ENCODE peak calls at places on chromosomes 13 and 19, in six cellular contexts. One of them, this sample, is unnamed.
A peak's percentile ranks its signal among the peaks of the same experiment; 100 is the strongest.

GRCh38 chr13:113660066-113660465 is 2.1 kb upstream of the ATP4B start:
- DNase-seq in tibial artery: peak; percentile 51
- DNase-seq in fibroblast of lung: no peak
- DNase-seq in left ventricle myocardium inferior: peak; percentile 5
- DNase-seq in lower lobe of right lung: no peak
- DNase-seq in A549: no peak
- DNase-seq in this sample: peak; percentile 1

GRCh38 chr13:63075126-63075525 is 1659.5 kb upstream of the PCDH20 start:
- DNase-seq in tibial artery: no peak
- DNase-seq in left ventricle myocardium inferior: no peak
- DNase-seq in fibroblast of lung: no peak
- DNase-seq in lower lobe of right lung: no peak
- DNase-seq in A549: no peak
- DNase-seq in this sample: no peak

GRCh38 chr19:3509566-3509989 is 3.5 kb downstream of the FZR1 start:
- DNase-seq in left ventricle myocardium inferior: no peak
- DNase-seq in A549: no peak
- DNase-seq in fibroblast of lung: no peak
- DNase-seq in lower lobe of right lung: no peak
- DNase-seq in tibial artery: no peak
- DNase-seq in this sample: peak; percentile 93

GRCh38 chr19:345320-345879 is 804 bp upstream of the MIER2 start:
- DNase-seq in tibial artery: no peak
- DNase-seq in left ventricle myocardium inferior: no peak
- DNase-seq in fibroblast of lung: no peak
- DNase-seq in A549: no peak
- DNase-seq in lower lobe of right lung: no peak
- DNase-seq in this sample: no peak

GRCh38 chr13:94352057-94352456 is 127.4 kb downstream of the DCT start:
- DNase-seq in fibroblast of lung: no peak
- DNase-seq in left ventricle myocardium inferior: no peak
- DNase-seq in lower lobe of right lung: no peak
- DNase-seq in tibial artery: no peak
- DNase-seq in A549: no peak
- DNase-seq in this sample: no peak

GRCh38 chr13:32731576-32731975 is 145.3 kb downstream of the PDS5B start:
- DNase-seq in A549: no peak
- DNase-seq in tibial artery: no peak
- DNase-seq in lower lobe of right lung: no peak
- DNase-seq in fibroblast of lung: peak; percentile 54
- DNase-seq in left ventricle myocardium inferior: no peak
- DNase-seq in this sample: no peak

GRCh38 chr13:32200741-32201140 is 114.4 kb downstream of the ZAR1L start:
- DNase-seq in left ventricle myocardium inferior: no peak
- DNase-seq in tibial artery: no peak
- DNase-seq in fibroblast of lung: no peak
- DNase-seq in lower lobe of right lung: no peak
- DNase-seq in A549: no peak
- DNase-seq in this sample: no peak

GRCh38 chr13:27026396-27026795 is 145.2 kb downstream of the USP12 start:
- DNase-seq in lower lobe of right lung: no peak
- DNase-seq in left ventricle myocardium inferior: no peak
- DNase-seq in A549: no peak
- DNase-seq in fibroblast of lung: no peak
- DNase-seq in tibial artery: no peak
- DNase-seq in this sample: no peak

GRCh38 chr19:44164673-44165512 is at the start of gene ZNF226:
- DNase-seq in A549: peak; percentile 98
- DNase-seq in fibroblast of lung: peak; percentile 99
- DNase-seq in lower lobe of right lung: peak; percentile 90
- DNase-seq in tibial artery: peak; percentile 95
- DNase-seq in left ventricle myocardium inferior: peak; percentile 84
- DNase-seq in this sample: peak; percentile 98

GRCh38 chr19:44163789-44164188 is 1.1 kb upstream of the ZNF226 start:
- DNase-seq in fibroblast of lung: no peak
- DNase-seq in tibial artery: no peak
- DNase-seq in lower lobe of right lung: no peak
- DNase-seq in A549: no peak
- DNase-seq in left ventricle myocardium inferior: no peak
- DNase-seq in this sample: no peak

GRCh38 chr19:44164327-44164672 is 600 bp upstream of the ZNF226 start:
- DNase-seq in tibial artery: no peak
- DNase-seq in A549: no peak
- DNase-seq in lower lobe of right lung: no peak
- DNase-seq in fibroblast of lung: no peak
- DNase-seq in left ventricle myocardium inferior: no peak
- DNase-seq in this sample: no peak
- H3K9me3 ChIP-seq in tibial artery: no peaks in the 10 kb centered on the region
- H3K9me3 ChIP-seq in A549: peaks cover 82% of the 10 kb centered on the region
- H3K9me3 ChIP-seq in lower lobe of right lung: peaks cover 53% of the 10 kb centered on the region
- H3K9me3 ChIP-seq in fibroblast of lung: no peaks in the 10 kb centered on the region
- H3K9me3 ChIP-seq in left ventricle myocardium inferior: peaks cover 79% of the 10 kb centered on the region
- H3K9me3 ChIP-seq in this sample: no peaks in the 10 kb centered on the region

DNA sequence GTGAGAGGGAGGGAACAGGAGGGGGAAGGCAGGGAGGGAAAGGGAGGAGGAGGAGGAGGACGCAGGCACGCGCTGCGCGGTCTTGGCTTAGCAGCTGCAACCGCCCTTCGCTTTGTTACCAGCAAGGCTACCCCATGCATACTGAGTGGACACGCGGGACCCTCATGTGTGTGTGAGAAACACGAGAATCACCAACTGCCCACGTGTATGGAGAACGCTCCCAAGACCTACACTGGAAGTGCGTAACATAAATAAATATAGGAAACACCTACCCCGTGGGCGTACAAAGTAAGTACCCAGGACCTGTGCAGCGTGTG is 38.0 kb downstream of the DEDD2 start:
- DNase-seq in A549: no peak
- DNase-seq in lower lobe of right lung: no peak
- DNase-seq in left ventricle myocardium inferior: no peak
- DNase-seq in fibroblast of lung: no peak
- DNase-seq in tibial artery: no peak
- DNase-seq in this sample: no peak
- TF ChIP-seq CTCF in A549: no peak
- TF ChIP-seq CTCF in lower lobe of right lung: no peak
- TF ChIP-seq CTCF in left ventricle myocardium inferior: no peak
- TF ChIP-seq CTCF in fibroblast of lung: no peak
- TF ChIP-seq CTCF in tibial artery: no peak
- TF ChIP-seq CTCF in this sample: no peak

DNA sequence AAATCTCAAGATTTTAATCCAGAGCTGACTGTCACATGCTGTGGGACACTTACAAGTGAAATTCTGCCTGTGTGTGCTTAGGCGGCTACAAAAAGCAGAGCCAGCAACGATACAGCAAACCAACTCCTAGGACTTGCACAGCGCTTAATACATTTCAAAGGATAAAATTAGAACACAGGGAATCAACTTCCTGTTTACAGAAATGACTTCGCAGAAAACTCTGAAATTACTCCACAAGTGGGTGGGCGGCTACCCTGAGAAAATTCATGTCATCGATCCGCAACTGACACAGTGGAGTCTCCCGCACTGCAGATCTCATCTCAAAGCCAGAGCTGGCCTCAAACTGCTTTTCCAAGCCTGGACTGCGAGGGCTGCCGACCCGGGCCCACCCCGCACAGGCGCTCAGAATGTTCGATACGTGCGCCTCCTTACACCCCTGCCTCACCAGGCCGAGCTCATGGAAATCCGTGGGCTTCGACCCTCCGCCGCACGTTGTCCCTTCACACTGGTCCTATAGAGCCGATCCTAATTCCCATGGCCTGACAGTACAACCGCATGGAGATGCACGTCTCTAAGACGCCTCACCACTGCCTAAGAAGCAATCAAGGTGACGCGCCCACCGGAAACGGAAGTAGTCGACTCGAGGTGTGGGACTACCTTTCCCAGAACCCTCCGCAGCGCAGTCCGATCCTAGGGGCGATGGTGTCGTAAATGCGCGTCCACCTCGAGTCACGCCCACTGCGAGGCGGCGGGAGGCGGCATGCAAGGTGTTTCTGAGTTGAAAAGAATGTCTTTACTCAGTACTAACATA is at the start of gene ZNF229:
- DNase-seq in tibial artery: peak; percentile 87
- DNase-seq in left ventricle myocardium inferior: peak; percentile 88
- DNase-seq in A549: peak; percentile 92
- DNase-seq in lower lobe of right lung: peak; percentile 88
- DNase-seq in fibroblast of lung: peak; percentile 95
- DNase-seq in this sample: peak; percentile 89
- H3K9me3 ChIP-seq in tibial artery: peaks cover 3% of the 10 kb centered on the region
- H3K9me3 ChIP-seq in left ventricle myocardium inferior: peaks cover 69% of the 10 kb centered on the region
- H3K9me3 ChIP-seq in A549: peaks cover 96% of the 10 kb centered on the region
- H3K9me3 ChIP-seq in lower lobe of right lung: peaks cover 41% of the 10 kb centered on the region
- H3K9me3 ChIP-seq in fibroblast of lung: no peaks in the 10 kb centered on the region
- H3K9me3 ChIP-seq in this sample: no peaks in the 10 kb centered on the region

GRCh38 chr19:2115324-2115723 is 18.6 kb downstream of the IZUMO4 start:
- DNase-seq in A549: no peak
- DNase-seq in lower lobe of right lung: peak; percentile 38
- DNase-seq in fibroblast of lung: no peak
- DNase-seq in tibial artery: no peak
- DNase-seq in left ventricle myocardium inferior: no peak
- DNase-seq in this sample: no peak

GRCh38 chr19:2115911-2116426 is 19.3 kb downstream of the IZUMO4 start:
- DNase-seq in lower lobe of right lung: no peak
- DNase-seq in fibroblast of lung: no peak
- DNase-seq in tibial artery: no peak
- DNase-seq in A549: no peak
- DNase-seq in left ventricle myocardium inferior: no peak
- DNase-seq in this sample: no peak

GRCh38 chr19:2113436-2114211 is 16.9 kb downstream of the IZUMO4 start:
- DNase-seq in fibroblast of lung: no peak
- DNase-seq in A549: no peak
- DNase-seq in left ventricle myocardium inferior: no peak
- DNase-seq in lower lobe of right lung: no peak
- DNase-seq in tibial artery: peak; percentile 77
- DNase-seq in this sample: no peak

GRCh38 chr19:2114218-2114617 is 17.5 kb downstream of the IZUMO4 start:
- DNase-seq in tibial artery: no peak
- DNase-seq in left ventricle myocardium inferior: no peak
- DNase-seq in A549: no peak
- DNase-seq in fibroblast of lung: no peak
- DNase-seq in lower lobe of right lung: no peak
- DNase-seq in this sample: no peak

DNA sequence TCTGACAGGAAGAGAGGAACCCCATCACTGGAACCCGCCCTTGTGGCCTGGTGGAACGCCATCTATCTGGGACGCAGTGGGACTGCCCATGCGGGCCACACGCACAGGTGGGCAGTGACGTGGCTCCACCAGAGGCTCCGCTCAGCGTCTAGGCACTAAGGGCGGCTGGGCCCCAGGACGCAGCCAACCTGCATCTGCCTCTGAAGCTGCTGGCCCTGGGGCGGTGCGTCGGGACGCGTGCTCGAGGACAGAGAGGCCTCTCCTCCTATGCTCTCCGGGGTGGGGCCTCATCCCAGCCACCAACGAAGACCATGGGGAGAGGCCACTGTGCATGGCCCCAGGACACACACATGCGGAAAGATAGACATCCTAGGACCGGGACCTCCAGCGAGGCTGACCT is 18.1 kb downstream of the IZUMO4 start:
- DNase-seq in tibial artery: no peak
- DNase-seq in A549: no peak
- DNase-seq in fibroblast of lung: no peak
- DNase-seq in lower lobe of right lung: no peak
- DNase-seq in left ventricle myocardium inferior: no peak
- DNase-seq in this sample: no peak
- TF ChIP-seq CTCF in tibial artery: no peak
- TF ChIP-seq CTCF in A549: no peak
- TF ChIP-seq CTCF in fibroblast of lung: no peak
- TF ChIP-seq CTCF in lower lobe of right lung: no peak
- TF ChIP-seq CTCF in left ventricle myocardium inferior: no peak
- TF ChIP-seq CTCF in this sample: no peak

GRCh38 chr19:31085125-31085524 is 264.1 kb downstream of the TSHZ3 start:
- DNase-seq in lower lobe of right lung: no peak
- DNase-seq in left ventricle myocardium inferior: no peak
- DNase-seq in fibroblast of lung: no peak
- DNase-seq in A549: no peak
- DNase-seq in tibial artery: no peak
- DNase-seq in this sample: no peak

DNA sequence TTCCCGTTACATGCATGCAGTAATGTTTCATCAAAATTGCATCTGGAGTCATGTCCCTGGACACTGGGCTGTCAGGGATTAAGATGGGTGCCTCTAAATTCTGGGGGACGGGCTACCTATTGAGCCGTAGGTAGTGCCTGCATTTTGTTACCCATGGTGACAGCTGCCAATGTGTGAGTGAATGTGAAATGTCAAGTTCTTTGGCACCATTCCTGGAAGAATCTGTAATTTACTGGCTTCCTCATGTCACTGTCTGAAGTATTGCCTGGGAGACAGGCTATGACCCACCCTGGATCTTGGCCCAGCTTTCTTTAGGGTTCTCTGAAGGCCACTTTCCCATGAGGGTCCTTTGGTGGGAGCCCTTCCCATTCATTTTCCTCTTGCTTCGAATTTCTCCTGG is 266.1 kb downstream of the TSHZ3 start:
- DNase-seq in tibial artery: no peak
- DNase-seq in lower lobe of right lung: no peak
- DNase-seq in left ventricle myocardium inferior: no peak
- DNase-seq in A549: no peak
- DNase-seq in fibroblast of lung: no peak
- DNase-seq in this sample: no peak
- H3K9me3 ChIP-seq in tibial artery: no peaks in the 10 kb centered on the region
- H3K9me3 ChIP-seq in lower lobe of right lung: no peaks in the 10 kb centered on the region
- H3K9me3 ChIP-seq in left ventricle myocardium inferior: no peaks in the 10 kb centered on the region
- H3K9me3 ChIP-seq in A549: peaks cover 6% of the 10 kb centered on the region
- H3K9me3 ChIP-seq in fibroblast of lung: no peaks in the 10 kb centered on the region
- H3K9me3 ChIP-seq in this sample: no peaks in the 10 kb centered on the region

GRCh38 chr19:33705090-33705847 is 83.5 kb downstream of the CHST8 start:
- DNase-seq in A549: no peak
- DNase-seq in tibial artery: no peak
- DNase-seq in fibroblast of lung: no peak
- DNase-seq in lower lobe of right lung: no peak
- DNase-seq in left ventricle myocardium inferior: peak; percentile 11
- DNase-seq in this sample: no peak
- TF ChIP-seq CTCF in A549: no peak
- TF ChIP-seq CTCF in tibial artery: no peak
- TF ChIP-seq CTCF in fibroblast of lung: no peak
- TF ChIP-seq CTCF in lower lobe of right lung: no peak
- TF ChIP-seq CTCF in left ventricle myocardium inferior: no peak
- TF ChIP-seq CTCF in this sample: no peak